ENCODE peak calls at places on chromosomes 16 and 17, in ten cellular contexts. R, T, Q, E, H, G, W, M, J and V are unnamed samples.
A peak's percentile ranks its signal among the peaks of the same experiment; 100 is the strongest.

GRCh38 chr17:69936996-69937395 is 138.0 kb upstream of the KCNJ16 start:
- DNase-seq in R (no peak), T (no peak), Q (no peak), E (no peak), H (no peak), G (no peak), W (no peak), M (no peak), J (no peak), V (no peak)

GRCh38 chr16:65994305-65994704 is 372.2 kb upstream of the CDH5 start:
- DNase-seq in R (no peak), T (no peak), Q (no peak), E (no peak), H (no peak), G (no peak), W (no peak), M (no peak), J (no peak), V (no peak)

GRCh38 chr17:12536021-12536420 is 129.7 kb upstream of the MYOCD start:
- DNase-seq in R (no peak), T (peak; percentile 69), Q (no peak), E (no peak), H (no peak), G (no peak), W (no peak), M (no peak), J (no peak), V (no peak)

GRCh38 chr16:87303431-87303930 is 13.7 kb downstream of the C16orf95 start:
- DNase-seq in R (no peak), T (no peak), Q (no peak), E (no peak), H (no peak), G (no peak), W (no peak), M (no peak), J (no peak), V (no peak)

GRCh38 chr17:57468932-57469775 is 212.8 kb downstream of the MSI2 start:
- DNase-seq in R (no peak), T (no peak), Q (no peak), E (no peak), H (no peak), G (no peak), W (no peak), M (no peak), J (no peak), V (no peak)

GRCh38 chr17:50935201-50936124 is 69.3 kb upstream of the TOB1 start:
- DNase-seq in R (no peak), T (peak; percentile 84), Q (peak; percentile 73), E (no peak), H (peak; percentile 90), G (no peak), W (no peak), M (no peak), J (peak; percentile 46), V (no peak)

GRCh38 chr17:69179227-69179952 is 37.7 kb upstream of the ABCA6 start:
- DNase-seq in R (no peak), T (no peak), Q (peak; percentile 16), E (no peak), H (no peak), G (no peak), W (peak; percentile 8), M (peak; percentile 30), J (no peak), V (no peak)

GRCh38 chr16:57720142-57720575 is 15.4 kb upstream of the KATNB1 start:
- DNase-seq in R (no peak), T (no peak), Q (peak; percentile 8), E (peak; percentile 79), H (no peak), G (no peak), W (peak; percentile 62), M (peak; percentile 59), J (no peak), V (peak; percentile 57)

GRCh38 chr16:68235882-68236803 is at the start of gene ESRP2:
- DNase-seq in R (peak; percentile 93), T (peak; percentile 77), Q (no peak), E (peak; percentile 24), H (no peak), G (no peak), W (peak; percentile 85), M (no peak), J (no peak), V (peak; percentile 88)

GRCh38 chr16:78756189-78756661 is 656.8 kb downstream of the WWOX start:
- DNase-seq in R (no peak), T (no peak), Q (no peak), E (no peak), H (no peak), G (no peak), W (no peak), M (no peak), J (no peak), V (no peak)

GRCh38 chr16:86080131-86080875 is 181.3 kb downstream of the IRF8 start:
- DNase-seq in R (peak; percentile 39), T (peak; percentile 53), Q (no peak), E (no peak), H (peak; percentile 13), G (no peak), W (no peak), M (no peak), J (no peak), V (peak; percentile 58)

GRCh38 chr16:63702981-63703590 is 1418.8 kb downstream of the CDH11 start:
- DNase-seq in R (no peak), T (no peak), Q (no peak), E (no peak), H (no peak), G (no peak), W (peak; percentile 41), M (no peak), J (no peak), V (no peak)

GRCh38 chr17:55446581-55447205 is 25.1 kb upstream of the MMD start:
- DNase-seq in R (no peak), T (no peak), Q (no peak), E (no peak), H (no peak), G (no peak), W (no peak), M (no peak), J (no peak), V (no peak)

GRCh38 chr17:38706625-38707298 is 1.7 kb downstream of the MLLT6 start:
- DNase-seq in R (no peak), T (no peak), Q (no peak), E (no peak), H (no peak), G (no peak), W (no peak), M (no peak), J (no peak), V (no peak)

GRCh38 chr16:117381-118365 is 20.8 kb downstream of the NPRL3 start:
- DNase-seq in R (no peak), T (no peak), Q (no peak), E (peak; percentile 75), H (no peak), G (peak; percentile 51), W (peak; percentile 95), M (peak; percentile 41), J (no peak), V (peak; percentile 93)

GRCh38 chr17:31604936-31605335 is 213.5 kb downstream of the RAB11FIP4 start:
- DNase-seq in R (no peak), T (no peak), Q (no peak), E (no peak), H (no peak), G (no peak), W (no peak), M (no peak), J (no peak), V (no peak)

GRCh38 chr16:13633381-13633861 is 286.5 kb upstream of the ERCC4 start:
- DNase-seq in R (no peak), T (no peak), Q (no peak), E (no peak), H (no peak), G (no peak), W (no peak), M (no peak), J (no peak), V (no peak)

GRCh38 chr16:75019007-75019406 is 20.2 kb downstream of the ZNRF1 start:
- DNase-seq in R (no peak), T (no peak), Q (no peak), E (no peak), H (no peak), G (no peak), W (no peak), M (no peak), J (no peak), V (no peak)

GRCh38 chr16:65070831-65071230 is 51.0 kb downstream of the CDH11 start:
- DNase-seq in R (no peak), T (peak; percentile 80), Q (peak; percentile 86), E (no peak), H (peak; percentile 90), G (no peak), W (peak; percentile 13), M (peak; percentile 98), J (peak; percentile 51), V (no peak)

GRCh38 chr16:19900590-19900989 is 15.9 kb upstream of the GPRC5B start:
- DNase-seq in R (no peak), T (no peak), Q (no peak), E (no peak), H (no peak), G (no peak), W (peak; percentile 28), M (no peak), J (no peak), V (no peak)
- TF ChIP-seq CTCF in R (no peak), T (no peak), Q (peak; percentile 7), E (no peak), H (no peak), G (no peak), W (peak; percentile 28), M (no peak), J (no peak), V (no peak)

GRCh38 chr17:71168083-71168741 is 952.6 kb upstream of the SOX9 start:
- DNase-seq in R (no peak), T (no peak), Q (no peak), E (no peak), H (no peak), G (no peak), W (no peak), M (no peak), J (no peak), V (no peak)
- TF ChIP-seq CTCF in R (no peak), T (no peak), Q (no peak), E (no peak), H (no peak), G (no peak), W (no peak), M (no peak), J (no peak), V (no peak)

DNA sequence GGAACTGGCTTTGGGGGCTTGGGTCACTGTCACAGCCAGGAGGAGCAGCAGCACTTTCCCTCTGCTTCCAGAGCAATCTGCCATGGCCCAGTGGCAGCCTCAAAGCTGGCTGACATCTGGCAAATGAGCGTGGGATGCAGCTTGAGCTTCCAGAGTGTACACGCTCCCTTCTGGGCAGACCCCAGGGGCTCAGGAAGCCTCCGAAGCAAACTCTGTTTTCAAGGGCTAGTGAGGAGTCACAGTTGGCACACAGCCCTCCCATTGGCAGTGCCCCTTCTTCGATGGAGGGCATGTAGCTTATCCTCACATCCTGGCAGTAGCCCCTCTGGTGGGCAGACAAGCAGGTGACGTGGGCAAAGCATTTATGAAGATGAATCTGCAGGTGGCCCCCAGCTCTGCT is 249.6 kb downstream of the ENGASE start:
- DNase-seq in R (no peak), T (no peak), Q (no peak), E (no peak), H (no peak), G (no peak), W (no peak), M (no peak), J (no peak), V (no peak)
- TF ChIP-seq CTCF in R (no peak), T (no peak), Q (no peak), E (no peak), H (no peak), G (no peak), W (no peak), M (no peak), J (no peak), V (no peak)

GRCh38 chr16:23967018-23967417 is 131.2 kb downstream of the PRKCB start:
- DNase-seq in R (no peak), T (no peak), Q (no peak), E (no peak), H (peak; percentile 63), G (no peak), W (no peak), M (no peak), J (no peak), V (no peak)
- TF ChIP-seq CTCF in R (no peak), T (no peak), Q (no peak), E (no peak), H (no peak), G (no peak), W (no peak), M (no peak), J (no peak), V (no peak)